ENCODE peak calls at places on chromosomes 2 and 18, in eight cellular contexts. Q is IMR-90, C is heart right ventricle, R is OCI-LY7, W is uterus, T is neural progenitor cell, G is H1, X is endodermal cell. D is an unnamed sample. For H3K9me3, the result is how much of the 10 kb centered on the place peaks cover.

GRCh38 chr2:18771212-18771611 is 181.8 kb upstream of the NT5C1B start:
- DNase-seq in C (no peak), R (no peak), Q (peak), T (no peak), G (no peak), X (no peak), W (no peak), D (no peak)

GRCh38 chr2:42196070-42196402 is 26.9 kb downstream of the EML4 start:
- DNase-seq in R (no peak), C (no peak), W (no peak), X (no peak), Q (no peak), G (no peak), T (no peak), D (no peak)

GRCh38 chr2:40471868-40472267 is 20.0 kb upstream of the SLC8A1 start:
- DNase-seq in X (no peak), W (no peak), T (no peak), Q (no peak), C (no peak), G (no peak), R (no peak), D (no peak)

GRCh38 chr18:62033756-62034155 is 140.9 kb upstream of the RNF152 start:
- DNase-seq in W (no peak), C (no peak), X (no peak), T (no peak), G (no peak), R (no peak), Q (no peak), D (no peak)

GRCh38 chr18:26057208-26057821 is 33.1 kb downstream of the SS18 start:
- DNase-seq in X (no peak), R (no peak), G (no peak), Q (peak), T (no peak), C (no peak), W (no peak), D (no peak)

GRCh38 chr18:23378470-23378764 is 74.7 kb upstream of the RIOK3 start:
- DNase-seq in X (no peak), T (no peak), C (no peak), G (no peak), R (no peak), W (no peak), Q (peak), D (no peak)

GRCh38 chr2:15645720-15646385 is 54.2 kb downstream of the DDX1 start:
- DNase-seq in R (no peak), X (peak), W (no peak), T (no peak), C (no peak), Q (no peak), G (peak), D (no peak)

GRCh38 chr18:47492691-47493090 is 241.2 kb upstream of the SKOR2 start:
- DNase-seq in G (no peak), R (no peak), X (peak), T (no peak), Q (no peak), C (no peak), W (no peak), D (no peak)

GRCh38 chr2:48852938-48853337 is 97.4 kb upstream of the LHCGR start:
- DNase-seq in C (no peak), W (no peak), T (no peak), R (no peak), X (no peak), G (no peak), Q (peak), D (no peak)

GRCh38 chr2:43082111-43082877 is 144.1 kb downstream of the ZFP36L2 start:
- DNase-seq in T (no peak), X (no peak), W (peak), R (no peak), G (no peak), C (peak), Q (peak), D (no peak)

GRCh38 chr18:48862678-48863270 is 88.0 kb downstream of the SMAD7 start:
- DNase-seq in T (no peak), W (no peak), Q (no peak), R (no peak), X (no peak), G (no peak), C (no peak), D (no peak)

GRCh38 chr2:120958623-120959366 is 223.1 kb downstream of the GLI2 start:
- DNase-seq in Q (no peak), R (peak), G (peak), W (no peak), X (peak), T (peak), C (no peak), D (peak)

GRCh38 chr2:169511818-169512217 is 2.3 kb downstream of the KLHL41 start:
- DNase-seq in T (no peak), G (no peak), R (no peak), C (no peak), W (no peak), X (no peak), Q (no peak), D (no peak)

GRCh38 chr2:98702127-98702802 is 28.7 kb downstream of the MGAT4A start:
- DNase-seq in R (no peak), T (no peak), C (peak), X (no peak), W (no peak), Q (no peak), G (no peak), D (no peak)

GRCh38 chr2:120246546-120247300 is 5.9 kb upstream of the RALB start:
- DNase-seq in Q (peak), W (no peak), R (no peak), G (no peak), X (no peak), C (no peak), T (no peak), D (no peak)

GRCh38 chr2:63827749-63828148 is 13.9 kb upstream of the UGP2 start:
- DNase-seq in Q (peak), W (no peak), T (no peak), R (no peak), C (no peak), G (no peak), X (peak), D (no peak)

GRCh38 chr2:101308432-101309210 is at the start of gene RNF149:
- DNase-seq in G (peak), X (peak), Q (peak), C (peak), R (peak), W (peak), T (peak), D (peak)

GRCh38 chr2:239916205-239917127 is 108.7 kb downstream of the NDUFA10 start:
- DNase-seq in C (no peak), X (peak), Q (no peak), T (no peak), R (no peak), G (peak), W (peak), D (no peak)
- H3K9me3 ChIP-seq in C (under half), X (under half), Q (under half), T (under half), R (under half), G (half or more), W (under half), D (under half)

GRCh38 chr2:9754532-9754887 is 88.8 kb upstream of the TAF1B start:
- DNase-seq in T (no peak), R (no peak), X (no peak), G (no peak), Q (no peak), W (no peak), C (no peak), D (no peak)

GRCh38 chr2:9751831-9752230 is 91.4 kb upstream of the TAF1B start:
- DNase-seq in Q (no peak), C (no peak), T (no peak), X (no peak), R (no peak), G (no peak), W (no peak), D (no peak)

GRCh38 chr2:9753665-9754531 is 89.4 kb upstream of the TAF1B start:
- DNase-seq in Q (no peak), X (peak), T (no peak), W (no peak), C (no peak), R (no peak), G (no peak), D (no peak)

GRCh38 chr2:9753276-9753600 is 90.0 kb upstream of the TAF1B start:
- DNase-seq in G (no peak), Q (peak), T (peak), W (no peak), X (peak), R (peak), C (no peak), D (no peak)

DNA sequence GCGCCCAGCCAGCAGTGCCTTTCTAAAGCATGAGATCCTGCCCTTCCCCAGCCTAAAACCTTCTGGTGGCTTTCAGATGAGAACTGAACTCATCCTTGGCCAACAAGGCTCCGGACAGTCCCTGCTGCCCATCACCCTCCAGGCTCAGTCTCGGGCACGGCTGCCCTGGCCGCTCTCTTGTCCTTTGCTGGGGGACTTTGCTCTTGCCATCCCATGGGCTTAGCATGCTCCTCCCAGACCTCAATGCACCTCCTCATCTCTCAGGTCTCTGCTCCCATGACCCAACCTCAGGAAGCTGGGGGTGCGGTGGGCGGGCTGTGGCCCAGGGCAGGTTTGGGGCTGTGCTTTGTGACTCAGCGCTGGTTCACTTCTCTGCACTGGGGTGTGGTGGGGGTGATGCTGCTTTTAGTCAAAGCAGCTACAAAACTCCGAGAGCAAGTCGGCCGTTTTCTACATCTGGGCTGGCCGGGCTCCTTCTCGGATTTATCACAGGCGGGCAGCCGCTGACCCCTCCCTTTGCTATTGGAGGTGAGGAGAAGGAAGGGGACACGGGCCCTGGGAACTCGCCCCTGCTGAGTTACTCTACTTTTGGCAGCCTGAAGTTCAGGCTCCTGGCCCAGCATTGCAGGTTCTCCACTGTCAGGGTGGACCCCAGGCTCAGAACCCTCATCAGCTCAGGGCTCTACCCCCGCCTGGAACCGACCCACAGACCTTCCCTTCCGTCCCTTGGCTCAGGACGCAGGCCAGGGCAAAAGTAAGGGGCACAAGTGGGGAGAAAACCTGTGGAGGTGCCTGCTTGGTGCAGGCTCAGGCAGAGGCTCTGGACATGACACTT is 90.6 kb upstream of the TAF1B start:
- DNase-seq in G (no peak), C (no peak), Q (peak), R (no peak), T (no peak), W (no peak), X (no peak), D (no peak)
- H3K4me3 ChIP-seq in G (no peak), C (no peak), Q (no peak), R (no peak), T (no peak), W (no peak), X (no peak), D (no peak)

GRCh38 chr2:45329045-45329677 is 281.9 kb downstream of the SRBD1 start:
- DNase-seq in T (peak), W (no peak), X (peak), Q (peak), R (peak), C (no peak), G (no peak), D (no peak)
- H3K9me3 ChIP-seq in T (under half), W (under half), X (under half), Q (under half), R (under half), C (under half), G (under half), D (under half)

GRCh38 chr2:32135409-32135808 is 30.3 kb upstream of the SLC30A6 start:
- DNase-seq in R (peak), X (no peak), C (no peak), G (no peak), T (no peak), W (no peak), Q (peak), D (peak)
- H3K4me3 ChIP-seq in R (no peak), X (no peak), C (no peak), G (no peak), T (no peak), W (no peak), Q (no peak), D (no peak)

GRCh38 chr2:89820248-89820647 is 1128.8 kb downstream of the RPIA start:
- DNase-seq in R (no peak), X (no peak), G (no peak), W (no peak), C (no peak), Q (no peak), T (no peak), D (no peak)
- H3K9me3 ChIP-seq in R (under half), X (under half), G (half or more), W (under half), C (half or more), Q (under half), T (half or more), D (under half)

GRCh38 chr2:232520489-232520888 is 301 bp downstream of the PRSS56 start:
- DNase-seq in X (peak), Q (no peak), T (no peak), G (no peak), R (no peak), C (no peak), W (no peak), D (no peak)
- H3K4me3 ChIP-seq in X (no peak), Q (no peak), T (no peak), G (no peak), R (no peak), C (no peak), W (no peak), D (no peak)

DNA sequence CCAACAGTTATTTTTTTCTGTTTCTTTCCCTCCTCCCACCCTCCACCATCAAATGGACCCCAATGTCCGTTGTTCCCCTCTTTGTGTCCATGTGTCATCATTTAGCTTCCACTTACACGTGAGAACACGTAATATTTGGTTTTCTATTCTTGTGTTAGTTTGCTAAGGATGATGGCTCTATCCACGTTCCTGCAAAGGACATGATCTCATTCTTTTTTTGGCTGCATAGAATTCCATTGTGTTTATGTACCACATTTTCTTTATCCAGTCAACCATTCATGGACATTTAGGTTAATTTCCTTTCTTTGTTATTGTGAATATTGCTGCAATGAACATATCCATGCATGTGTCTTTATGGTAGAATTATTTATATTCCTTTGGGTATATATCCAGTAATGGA is 91.3 kb upstream of the TNP1 start:
- DNase-seq in C (no peak), W (no peak), Q (no peak), R (no peak), X (no peak), T (no peak), G (no peak), D (no peak)
- H3K9me3 ChIP-seq in C (under half), W (under half), Q (under half), R (under half), X (under half), T (under half), G (under half), D (under half)

GRCh38 chr2:59296279-59296678 is 1055.2 kb upstream of the FANCL start:
- DNase-seq in X (no peak), Q (no peak), R (no peak), T (no peak), C (no peak), W (no peak), G (no peak), D (no peak)

GRCh38 chr2:59297829-59298228 is 1056.7 kb upstream of the FANCL start:
- DNase-seq in X (peak), C (no peak), T (no peak), G (no peak), R (no peak), W (no peak), Q (no peak), D (no peak)

DNA sequence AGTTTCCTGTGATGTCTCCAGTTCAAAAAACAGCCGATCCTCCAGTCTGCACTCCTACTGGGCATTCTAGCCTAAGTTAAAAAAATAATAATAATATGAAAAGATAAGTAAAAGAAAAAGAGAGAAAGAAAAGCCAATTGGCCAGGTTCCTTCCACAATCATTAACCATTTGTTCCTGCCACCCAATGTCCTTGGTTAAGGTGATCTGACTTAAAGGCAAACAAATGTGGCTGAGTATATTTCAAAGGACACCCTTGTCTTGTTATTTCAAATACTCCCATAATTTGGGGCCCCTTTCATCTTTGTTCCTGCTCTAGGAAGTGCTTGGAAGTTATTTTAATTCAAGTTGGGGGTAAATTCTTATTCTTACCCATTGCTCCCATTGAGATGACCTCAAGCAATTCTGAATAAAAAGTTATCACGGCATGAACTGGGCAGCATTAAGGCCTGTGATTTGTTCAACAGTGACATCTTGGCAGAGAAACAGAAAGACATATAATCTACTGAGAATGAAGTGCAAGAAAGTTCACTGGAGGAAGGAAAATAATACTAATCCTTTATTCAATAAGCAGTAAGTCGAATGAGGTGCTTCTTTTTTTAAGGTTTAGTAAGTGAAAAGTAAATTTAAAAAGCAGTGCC is 1054.5 kb upstream of the FANCL start:
- DNase-seq in R (no peak), Q (no peak), W (no peak), X (no peak), G (no peak), T (no peak), C (no peak), D (no peak)
- H3K4me3 ChIP-seq in R (no peak), Q (no peak), W (no peak), X (no peak), G (no peak), T (no peak), C (no peak), D (no peak)

D was measured in HAP-1.